ENCODE peak calls at places on chromosomes 5 and 9, in nine cellular contexts. E, T, U, S, Y, K, A, G and I are unnamed samples.

GRCh38 chr9:136147038-136147889 is 28.6 kb upstream of the TMEM250 start:
- DNase-seq in Y (no peak), S (no peak), U (no peak), T (no peak), E (no peak), K (no peak), A (no peak), G (no peak), I (no peak)

GRCh38 chr9:133928248-133928764 is 63.8 kb downstream of the VAV2 start:
- DNase-seq in S (no peak), A (no peak), G (no peak), U (no peak), Y (no peak), T (no peak), E (no peak), K (no peak), I (no peak)

GRCh38 chr9:133443982-133444381 is 15.8 kb upstream of the CACFD1 start:
- DNase-seq in U (no peak), A (no peak), Y (no peak), E (no peak), G (no peak), S (peak), T (no peak), K (no peak), I (no peak)

GRCh38 chr5:40202852-40203440 is 476.8 kb upstream of the PTGER4 start:
- DNase-seq in G (no peak), T (no peak), A (no peak), E (no peak), U (no peak), K (no peak), S (no peak), Y (no peak), I (no peak)

GRCh38 chr5:137070521-137070920 is 428.6 kb downstream of the SPOCK1 start:
- DNase-seq in A (no peak), K (no peak), T (no peak), S (no peak), U (no peak), Y (no peak), E (no peak), G (no peak), I (no peak)

GRCh38 chr9:2021731-2022130 is 6.6 kb downstream of the SMARCA2 start:
- DNase-seq in G (no peak), S (no peak), A (no peak), T (no peak), U (no peak), K (no peak), E (no peak), Y (no peak), I (no peak)

GRCh38 chr9:112032009-112032408 is 135.4 kb downstream of the UGCG start:
- DNase-seq in E (no peak), T (no peak), U (no peak), A (no peak), G (no peak), Y (no peak), S (no peak), K (no peak), I (no peak)

GRCh38 chr9:91777437-91777836 is 172.6 kb downstream of the ROR2 start:
- DNase-seq in G (no peak), S (peak), A (peak), E (no peak), T (peak), U (no peak), Y (no peak), K (no peak), I (no peak)

GRCh38 chr5:102901821-102902448 is 146.8 kb downstream of the PAM start:
- DNase-seq in S (no peak), U (no peak), G (no peak), T (peak), K (no peak), Y (no peak), A (no peak), E (no peak), I (no peak)

GRCh38 chr9:85940275-85940831 is 593 bp upstream of the NAA35 start:
- DNase-seq in E (no peak), Y (no peak), U (no peak), G (no peak), S (no peak), A (no peak), K (no peak), T (no peak), I (no peak)

GRCh38 chr5:139829471-139829870 is 33.9 kb downstream of the PSD2 start:
- DNase-seq in Y (no peak), A (no peak), S (no peak), G (no peak), K (no peak), T (no peak), U (no peak), E (no peak), I (no peak)

GRCh38 chr9:119811030-119811429 is 441.8 kb upstream of the BRINP1 start:
- DNase-seq in T (peak), A (peak), Y (no peak), K (no peak), U (no peak), E (no peak), S (peak), G (no peak), I (no peak)

GRCh38 chr9:136572003-136572595 is 26.3 kb upstream of the NOTCH1 start:
- DNase-seq in K (no peak), A (peak), Y (no peak), G (no peak), E (peak), T (no peak), U (no peak), S (peak), I (no peak)

GRCh38 chr5:139637438-139638089 is 10.6 kb upstream of the CXXC5 start:
- DNase-seq in K (peak), A (peak), Y (no peak), S (peak), U (peak), E (peak), G (peak), T (peak), I (no peak)

GRCh38 chr5:139783436-139783955 is 12.1 kb upstream of the PSD2 start:
- DNase-seq in S (peak), E (no peak), K (no peak), A (no peak), Y (no peak), G (no peak), T (no peak), U (no peak), I (no peak)

GRCh38 chr9:122445155-122445749 is 32.5 kb downstream of the OR1J1 start:
- DNase-seq in G (no peak), Y (no peak), E (no peak), K (no peak), T (no peak), S (peak), A (peak), U (no peak), I (no peak)

GRCh38 chr5:172800088-172800551 is 29.1 kb upstream of the DUSP1 start:
- DNase-seq in U (no peak), T (peak), Y (no peak), K (no peak), A (peak), S (peak), G (no peak), E (no peak), I (peak)

GRCh38 chr5:1205255-1206180 is 4.1 kb downstream of the SLC6A19 start:
- DNase-seq in K (no peak), T (no peak), U (no peak), Y (no peak), A (no peak), E (no peak), G (no peak), S (no peak), I (no peak)

GRCh38 chr5:155489949-155490348 is 476.4 kb downstream of the KIF4B start:
- DNase-seq in T (no peak), U (no peak), A (no peak), E (no peak), G (no peak), Y (no peak), K (no peak), S (no peak), I (no peak)

GRCh38 chr9:73216016-73216415 is 64.4 kb downstream of the ANXA1 start:
- DNase-seq in K (no peak), G (no peak), A (no peak), E (no peak), Y (no peak), S (no peak), T (no peak), U (no peak), I (no peak)
- TF ChIP-seq CTCF in K (no peak), G (no peak), A (no peak), E (no peak), Y (no peak), S (no peak), T (no peak), U (no peak), I (no peak)

GRCh38 chr5:77846422-77847128 is 70.4 kb upstream of the TBCA start:
- DNase-seq in G (no peak), K (no peak), S (no peak), U (no peak), A (no peak), E (peak), T (no peak), Y (no peak), I (no peak)

GRCh38 chr5:77842247-77842646 is 66.1 kb upstream of the TBCA start:
- DNase-seq in T (peak), S (no peak), G (no peak), Y (no peak), A (no peak), K (no peak), U (no peak), E (no peak), I (no peak)

GRCh38 chr5:77845273-77845646 is 69.1 kb upstream of the TBCA start:
- DNase-seq in S (no peak), Y (no peak), K (no peak), G (no peak), T (no peak), E (no peak), U (no peak), A (no peak), I (no peak)

GRCh38 chr5:77843570-77844407 is 67.7 kb upstream of the TBCA start:
- DNase-seq in K (no peak), T (no peak), A (no peak), U (no peak), E (no peak), Y (no peak), G (no peak), S (no peak), I (no peak)

GRCh38 chr5:77844408-77845272 is 68.5 kb upstream of the TBCA start:
- DNase-seq in Y (no peak), E (no peak), T (no peak), S (no peak), U (no peak), K (peak), G (no peak), A (no peak), I (no peak)
- TF ChIP-seq CTCF in Y (no peak), E (no peak), T (no peak), S (peak), U (no peak), K (no peak), G (peak), A (peak), I (no peak)

GRCh38 chr5:157748740-157749461 is 5.4 kb downstream of the LSM11 start:
- DNase-seq in Y (no peak), A (peak), G (no peak), K (no peak), T (peak), E (no peak), U (no peak), S (peak), I (no peak)
- TF ChIP-seq CTCF in Y (no peak), A (peak), G (no peak), K (no peak), T (no peak), E (no peak), U (no peak), S (no peak), I (no peak)

GRCh38 chr9:109560470-109561132 is 62.5 kb upstream of the PTPN3 start:
- DNase-seq in K (no peak), U (no peak), G (no peak), S (no peak), Y (no peak), T (no peak), A (no peak), E (no peak), I (no peak)
- TF ChIP-seq CTCF in K (no peak), U (no peak), G (peak), S (no peak), Y (no peak), T (no peak), A (peak), E (no peak), I (no peak)

GRCh38 chr9:69980041-69980440 is 63.6 kb upstream of the MAMDC2 start:
- DNase-seq in T (no peak), Y (no peak), A (no peak), U (no peak), K (no peak), E (no peak), S (no peak), G (no peak), I (no peak)

GRCh38 chr9:69980591-69980990 is 63.1 kb upstream of the MAMDC2 start:
- DNase-seq in U (no peak), Y (no peak), G (no peak), K (no peak), S (no peak), E (no peak), A (no peak), T (no peak), I (no peak)

GRCh38 chr9:69976165-69976564 is 67.5 kb upstream of the MAMDC2 start:
- DNase-seq in Y (no peak), G (no peak), E (no peak), S (peak), K (no peak), T (peak), A (peak), U (no peak), I (no peak)

GRCh38 chr9:69971643-69972449 is 71.8 kb upstream of the MAMDC2 start:
- DNase-seq in T (peak), Y (peak), E (peak), A (peak), G (peak), U (peak), K (peak), S (peak), I (peak)

DNA sequence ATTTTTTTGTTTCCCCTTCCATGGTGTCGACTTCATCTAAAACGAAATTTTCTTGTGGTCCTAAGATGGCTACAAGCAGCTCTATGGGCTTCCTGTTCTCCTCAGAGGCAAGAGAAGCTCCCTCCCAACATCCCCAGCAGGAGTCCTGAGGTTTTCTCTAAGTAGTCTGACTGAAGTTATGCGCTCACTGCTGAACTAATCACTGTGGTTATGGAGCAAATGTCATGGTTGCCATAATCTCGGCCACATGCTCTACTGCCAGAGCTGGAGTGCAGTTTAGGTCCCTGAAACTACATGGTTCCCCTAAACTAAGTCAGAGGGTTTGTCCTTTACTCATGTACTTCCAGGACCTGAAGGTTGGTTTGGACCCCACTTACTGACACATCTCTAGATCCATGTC is 68.0 kb upstream of the MAMDC2 start:
- DNase-seq in A (peak), T (no peak), Y (no peak), K (no peak), G (no peak), U (no peak), E (no peak), S (no peak), I (no peak)
- TF ChIP-seq CTCF in A (peak), T (no peak), Y (no peak), K (no peak), G (no peak), U (no peak), E (no peak), S (no peak), I (no peak)

DNA sequence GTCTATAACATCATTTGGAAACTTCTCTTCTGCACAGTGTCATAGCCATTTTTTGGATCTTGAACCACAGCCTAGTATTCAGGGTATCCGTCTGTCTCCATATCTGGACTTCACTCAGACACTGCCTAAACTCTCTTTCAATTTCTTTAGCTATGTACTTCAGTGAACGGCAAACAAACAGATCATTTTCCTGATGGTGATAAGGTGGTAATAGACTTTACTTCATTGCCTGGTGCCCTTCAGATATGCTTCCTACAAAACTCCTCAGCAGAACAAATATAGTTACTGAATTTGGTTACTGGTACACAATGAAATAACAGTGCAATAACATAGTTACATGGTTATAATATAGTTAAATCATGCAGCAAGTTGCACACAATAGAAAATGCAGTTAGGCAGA is 348.2 kb downstream of the ZSWIM6 start:
- DNase-seq in Y (no peak), T (no peak), A (no peak), E (no peak), G (no peak), K (no peak), S (no peak), U (no peak), I (no peak)
- TF ChIP-seq CTCF in Y (no peak), T (no peak), A (no peak), E (no peak), G (no peak), K (no peak), S (no peak), U (no peak), I (no peak)

DNA sequence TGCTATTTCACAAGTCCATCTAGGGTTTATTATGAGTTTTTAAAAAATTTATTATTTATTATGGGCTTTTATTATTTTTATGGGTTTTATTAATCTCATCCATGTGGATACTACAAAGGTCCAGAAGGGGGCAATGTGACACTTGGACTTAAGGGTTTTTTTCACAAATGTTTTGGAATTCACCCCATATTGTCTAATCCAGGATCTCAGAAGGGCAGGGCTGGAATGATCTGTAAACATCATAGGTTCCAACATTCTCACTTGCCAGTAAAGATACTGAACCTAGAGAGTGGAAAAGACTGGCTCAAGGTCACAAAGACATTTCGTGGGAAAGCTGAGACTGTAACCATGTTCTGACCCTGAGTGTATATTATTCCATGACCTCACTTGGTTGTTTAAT is 35.6 kb downstream of the NIM1K start:
- DNase-seq in T (peak), Y (no peak), K (no peak), U (no peak), E (no peak), S (peak), A (peak), G (no peak), I (no peak)
- TF ChIP-seq CTCF in T (peak), Y (no peak), K (peak), U (no peak), E (peak), S (peak), A (peak), G (peak), I (no peak)

GRCh38 chr9:407255-407654 is 192.6 kb downstream of the DOCK8 start:
- DNase-seq in U (no peak), E (no peak), T (peak), G (no peak), Y (no peak), K (no peak), S (no peak), A (no peak), I (no peak)
- TF ChIP-seq CTCF in U (no peak), E (no peak), T (peak), G (no peak), Y (no peak), K (no peak), S (no peak), A (no peak), I (no peak)

GRCh38 chr9:124359426-124359825 is 55.8 kb downstream of the PSMB7 start:
- DNase-seq in E (no peak), K (no peak), Y (peak), A (no peak), G (peak), T (no peak), S (no peak), U (no peak), I (no peak)

GRCh38 chr9:124355941-124356744 is 59.1 kb downstream of the PSMB7 start:
- DNase-seq in S (no peak), E (no peak), T (no peak), K (no peak), Y (peak), A (no peak), U (no peak), G (peak), I (no peak)

GRCh38 chr9:124358617-124359016 is 56.6 kb downstream of the PSMB7 start:
- DNase-seq in E (no peak), T (no peak), A (no peak), G (no peak), S (no peak), Y (no peak), K (no peak), U (no peak), I (no peak)

GRCh38 chr9:124356745-124357390 is 58.4 kb downstream of the PSMB7 start:
- DNase-seq in S (no peak), E (no peak), G (peak), A (no peak), U (no peak), T (no peak), K (no peak), Y (peak), I (no peak)

GRCh38 chr9:124357591-124358361 is 57.5 kb downstream of the PSMB7 start:
- DNase-seq in K (no peak), T (no peak), U (no peak), Y (peak), S (no peak), G (peak), A (no peak), E (no peak), I (no peak)
- TF ChIP-seq CTCF in K (no peak), T (no peak), U (no peak), Y (no peak), S (peak), G (no peak), A (peak), E (no peak), I (no peak)

GRCh38 chr9:83020864-83021263 is 42.1 kb downstream of the RASEF start:
- DNase-seq in A (no peak), U (no peak), Y (no peak), K (no peak), E (no peak), T (no peak), G (no peak), S (no peak), I (no peak)

GRCh38 chr9:83019246-83019645 is 43.7 kb downstream of the RASEF start:
- DNase-seq in G (no peak), T (no peak), Y (no peak), A (peak), E (no peak), U (no peak), K (no peak), S (no peak), I (no peak)

GRCh38 chr9:83020327-83020726 is 42.6 kb downstream of the RASEF start:
- DNase-seq in A (no peak), U (no peak), T (no peak), E (no peak), K (no peak), Y (no peak), S (no peak), G (no peak), I (no peak)

GRCh38 chr9:83024501-83025125 is 38.3 kb downstream of the RASEF start:
- DNase-seq in K (no peak), A (peak), G (no peak), S (peak), Y (no peak), E (no peak), U (no peak), T (no peak), I (no peak)

DNA sequence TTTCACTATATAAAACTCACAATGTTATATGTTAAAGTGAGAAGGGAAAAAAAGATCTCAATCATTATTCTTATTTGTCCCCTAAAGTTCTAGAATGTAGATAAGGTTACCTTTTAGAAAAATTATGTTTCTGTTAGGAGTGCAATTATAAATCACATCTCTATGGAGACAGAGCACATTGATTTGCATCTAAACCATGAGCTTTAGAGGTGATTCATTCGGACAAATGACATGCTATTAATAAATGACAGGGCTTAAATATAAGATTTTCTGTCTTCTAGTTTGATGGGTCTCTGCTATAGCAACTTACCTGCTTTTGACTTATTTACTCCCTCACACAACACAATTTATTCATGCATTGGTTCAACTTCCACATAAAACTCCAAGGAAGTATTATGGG is 39.8 kb downstream of the RASEF start:
- DNase-seq in U (no peak), A (no peak), E (no peak), S (no peak), K (no peak), T (no peak), G (no peak), Y (no peak), I (no peak)
- TF ChIP-seq CTCF in U (no peak), A (no peak), E (no peak), S (no peak), K (no peak), T (no peak), G (no peak), Y (no peak), I (no peak)